ENCODE peak calls at places on chromosomes 5 and 9, in four cellular contexts. L is tibial artery, B is HFF-Myc, C is fibroblast of pulmonary artery. K is an unnamed sample.
A peak's percentile ranks its signal among the peaks of the same experiment; 100 is the strongest.

GRCh38 chr9:111008148-111009075 is 29.9 kb downstream of the LPAR1 start:
- DNase-seq in L (no peak), B (no peak), C (no peak), K (no peak)

GRCh38 chr9:33130501-33130900 is 36.6 kb downstream of the B4GALT1 start:
- DNase-seq in L (no peak), B (no peak), C (peak; percentile 53), K (no peak)

GRCh38 chr9:124216474-124217176 is 41.1 kb upstream of the NEK6 start:
- DNase-seq in L (no peak), B (no peak), C (no peak), K (peak; percentile 21)

GRCh38 chr5:161314033-161314432 is 232.5 kb downstream of the GABRB2 start:
- DNase-seq in L (no peak), B (no peak), C (no peak), K (no peak)

GRCh38 chr5:110019119-110019518 is 329.4 kb downstream of the MAN2A1 start:
- DNase-seq in L (no peak), B (no peak), C (no peak), K (no peak)

GRCh38 chr9:78437721-78438610 is 141.0 kb downstream of the PSAT1 start:
- DNase-seq in L (no peak), B (no peak), C (no peak), K (no peak)

GRCh38 chr5:88799976-88800375 is 83.0 kb downstream of the MEF2C start:
- DNase-seq in L (no peak), B (no peak), C (no peak), K (no peak)

GRCh38 chr9:32251539-32251938 is 132.9 kb upstream of the ACO1 start:
- DNase-seq in L (no peak), B (peak; percentile 19), C (peak; percentile 62), K (no peak)

GRCh38 chr9:133982971-133983720 is 9.0 kb downstream of the VAV2 start:
- DNase-seq in L (no peak), B (no peak), C (no peak), K (no peak)

GRCh38 chr9:137255448-137256114 is 454 bp downstream of the NELFB start:
- DNase-seq in L (no peak), B (no peak), C (peak; percentile 35), K (no peak)

GRCh38 chr5:59746261-59746765 is 147.2 kb downstream of the PDE4D start:
- DNase-seq in L (no peak), B (peak; percentile 82), C (peak; percentile 71), K (no peak)

GRCh38 chr5:78706825-78707224 is 58.3 kb upstream of the LHFPL2 start:
- DNase-seq in L (no peak), B (no peak), C (peak; percentile 54), K (no peak)

GRCh38 chr5:11234501-11234911 is 473.5 kb upstream of the DAP start:
- DNase-seq in L (no peak), B (no peak), C (no peak), K (no peak)

GRCh38 chr9:38451162-38451561 is 26.9 kb upstream of the IGFBPL1 start:
- DNase-seq in L (no peak), B (no peak), C (no peak), K (no peak)

GRCh38 chr9:101737705-101738565 is 512 bp downstream of the GRIN3A start:
- DNase-seq in L (no peak), B (no peak), C (no peak), K (no peak)

GRCh38 chr9:92763721-92764380 is 782 bp downstream of the BICD2 start:
- DNase-seq in L (peak; percentile 36), B (no peak), C (no peak), K (no peak)

GRCh38 chr9:115587310-115587709 is 469.4 kb upstream of the TNC start:
- DNase-seq in L (no peak), B (no peak), C (no peak), K (no peak)

GRCh38 chr9:94912700-94913249 is 186.3 kb downstream of the AOPEP start:
- DNase-seq in L (no peak), B (no peak), C (peak; percentile 84), K (no peak)

GRCh38 chr9:79007701-79008483 is 563.9 kb upstream of the TLE4 start:
- DNase-seq in L (no peak), B (no peak), C (no peak), K (no peak)

GRCh38 chr5:32964246-32964645 is 253.1 kb downstream of the NPR3 start:
- DNase-seq in L (no peak), B (no peak), C (no peak), K (no peak)

GRCh38 chr9:21728781-21729180 is 73.7 kb upstream of the MTAP start:
- DNase-seq in L (no peak), B (no peak), C (peak; percentile 79), K (no peak)

GRCh38 chr9:123952631-123953147 is 22.8 kb upstream of the DENND1A start:
- DNase-seq in L (no peak), B (no peak), C (no peak), K (no peak)

GRCh38 chr5:86971034-86971511 is 296.6 kb upstream of the RASA1 start:
- DNase-seq in L (no peak), B (no peak), C (peak; percentile 42), K (no peak)

GRCh38 chr9:135248111-135248510 is 160.6 kb downstream of the OLFM1 start:
- DNase-seq in L (no peak), B (no peak), C (no peak), K (no peak)

GRCh38 chr5:132226516-132227234 is 978 bp downstream of the P4HA2 start:
- DNase-seq in L (peak; percentile 53), B (no peak), C (peak; percentile 33), K (no peak)

GRCh38 chr5:123421773-123422172 is 1.4 kb downstream of the CEP120 start:
- DNase-seq in L (no peak), B (no peak), C (no peak), K (no peak)

GRCh38 chr9:109453210-109453842 is 44.8 kb downstream of the PTPN3 start:
- DNase-seq in L (no peak), B (no peak), C (peak; percentile 79), K (no peak)

GRCh38 chr5:16225927-16226326 is 46.3 kb upstream of the MARCHF11 start:
- DNase-seq in L (no peak), B (no peak), C (no peak), K (no peak)

GRCh38 chr5:113061851-113062631 is 85.4 kb downstream of the DCP2 start:
- DNase-seq in L (no peak), B (no peak), C (peak; percentile 56), K (no peak)

GRCh38 chr9:35079041-35079425 is 709 bp downstream of the FANCG start:
- DNase-seq in L (no peak), B (no peak), C (no peak), K (no peak)

GRCh38 chr5:60844429-60844890 is 391 bp upstream of the ELOVL7 start:
- DNase-seq in L (no peak), B (no peak), C (peak; percentile 32), K (no peak)

GRCh38 chr5:60846298-60846697 is 2.2 kb upstream of the ELOVL7 start:
- DNase-seq in L (no peak), B (no peak), C (no peak), K (no peak)

GRCh38 chr5:60842859-60843692 is 993 bp downstream of the ELOVL7 start:
- DNase-seq in L (no peak), B (no peak), C (no peak), K (no peak)

GRCh38 chr5:60841361-60841760 is 2.7 kb downstream of the ELOVL7 start:
- DNase-seq in L (no peak), B (no peak), C (no peak), K (no peak)

GRCh38 chr5:60843693-60844428 is at the start of gene ELOVL7:
- DNase-seq in L (peak; percentile 21), B (no peak), C (peak; percentile 7), K (no peak)
- TF ChIP-seq CTCF in L (no peak), B (peak; percentile 23), C (no peak), K (no peak)

DNA sequence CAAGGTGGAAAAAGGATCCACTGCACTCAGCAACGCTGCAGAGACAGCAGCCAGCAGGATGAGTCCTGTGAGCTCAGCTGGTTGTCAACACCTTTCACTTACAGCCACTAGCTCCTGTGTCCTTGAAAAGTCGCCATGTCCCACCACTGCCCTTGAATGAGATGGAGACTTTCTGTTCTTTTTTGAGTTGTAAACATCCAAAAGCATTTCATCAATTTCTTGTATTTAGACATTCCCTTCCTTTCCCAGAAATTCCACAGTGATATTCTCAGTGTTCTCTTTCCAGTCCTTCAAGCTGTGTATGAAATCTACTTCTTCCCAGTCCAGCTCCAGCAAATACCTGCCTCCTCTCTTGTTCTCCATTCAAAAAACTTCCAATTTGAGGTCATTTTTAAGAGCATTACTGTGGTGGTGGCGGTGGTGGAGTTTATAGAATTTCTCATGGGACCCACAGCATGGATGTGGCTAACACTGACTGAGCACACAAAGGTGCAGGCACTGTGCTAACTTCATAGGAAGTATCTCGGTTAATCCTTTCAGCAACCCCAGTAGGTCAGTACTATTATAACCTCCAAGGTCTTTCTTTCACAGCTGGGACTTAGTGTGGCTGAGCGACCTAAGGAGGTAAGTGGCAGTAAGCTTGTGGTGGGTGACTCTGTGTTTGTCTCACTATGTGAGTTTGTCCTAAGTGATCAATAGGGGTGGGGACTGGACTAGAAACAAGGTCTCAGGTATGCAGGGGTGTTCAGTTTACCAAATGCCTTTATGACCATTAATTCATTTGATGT is 15.0 kb upstream of the GPX3 start:
- DNase-seq in L (peak; percentile 91), B (no peak), C (no peak), K (no peak)
- TF ChIP-seq CTCF in L (no peak), B (no peak), C (no peak), K (no peak)

DNA sequence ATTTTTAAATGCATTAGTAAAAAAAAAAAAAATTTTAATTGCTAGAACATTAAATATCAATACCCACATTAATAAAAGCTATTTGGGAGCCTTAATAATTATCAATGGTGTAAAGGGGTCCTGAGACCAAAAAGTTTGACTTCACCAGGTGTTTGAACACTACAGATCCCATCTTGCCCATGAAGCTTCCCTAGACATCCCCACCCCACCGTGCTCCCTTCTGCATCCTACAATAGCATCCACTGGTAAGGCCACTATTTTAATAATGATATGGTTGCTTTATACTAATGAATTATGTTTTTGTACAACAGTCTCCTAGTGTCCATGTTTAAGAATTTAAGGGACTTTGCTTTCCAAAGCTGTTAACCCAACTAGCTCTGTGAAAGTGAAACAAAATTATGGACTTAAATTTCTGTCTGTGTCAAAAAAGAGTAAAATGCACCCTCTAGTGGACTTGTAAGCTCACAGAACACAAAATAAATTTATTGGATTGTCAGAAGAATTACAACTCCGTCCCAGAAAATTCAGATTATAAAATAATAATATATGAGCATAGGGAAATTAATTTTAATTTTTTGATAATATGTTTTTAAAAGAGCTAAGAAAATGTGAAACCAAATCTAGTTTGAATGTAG is 76.0 kb downstream of the ARL15 start:
- DNase-seq in L (no peak), B (no peak), C (peak; percentile 73), K (no peak)
- TF ChIP-seq CTCF in L (peak; percentile 39), B (peak; percentile 34), C (peak; percentile 66), K (no peak)

DNA sequence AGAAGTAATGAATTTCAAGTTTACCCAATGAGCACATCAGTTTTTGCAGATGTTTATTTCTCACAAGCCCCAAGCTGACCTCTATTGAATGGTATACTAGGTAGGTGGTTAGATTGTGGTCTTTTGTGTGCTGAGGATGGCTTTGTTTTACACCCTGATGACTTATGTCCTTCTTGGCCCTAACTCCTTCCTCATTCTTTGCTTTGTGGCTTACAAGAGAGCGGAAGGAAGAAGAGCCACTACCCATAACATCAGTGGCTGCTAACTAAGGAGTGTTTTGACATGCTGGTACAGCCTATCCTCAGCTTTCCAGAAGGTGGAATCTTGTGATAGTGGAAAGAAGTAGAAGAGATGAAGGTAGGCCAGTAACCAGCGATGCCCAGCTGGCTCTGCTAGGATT is 85.7 kb upstream of the NTRK2 start:
- DNase-seq in L (no peak), B (no peak), C (no peak), K (no peak)
- TF ChIP-seq CTCF in L (no peak), B (no peak), C (no peak), K (no peak)